ENCODE peak calls at places on chromosomes 2 and 18, in eight cellular contexts. D is HCT116, P is GM23338, M is HepG2, L is A549, F is K562, K is SK-N-SH, R is GM12878. V is an unnamed sample.

GRCh38 chr2:58081000-58081399 is 34.4 kb downstream of the VRK2 start:
- DNase-seq in D (no peak), P (no peak), M (peak; percentile 15), L (no peak), F (no peak), K (no peak), R (no peak), V (no peak)

GRCh38 chr2:28360742-28361293 is 31.8 kb upstream of the FOSL2 start:
- DNase-seq in D (no peak), P (no peak), M (no peak), L (no peak), F (peak; percentile 70), K (no peak), R (no peak), V (no peak)

GRCh38 chr18:54822872-54823845 is 5.1 kb upstream of the RAB27B start:
- DNase-seq in D (peak; percentile 34), P (no peak), M (no peak), L (peak; percentile 65), F (no peak), K (no peak), R (no peak), V (peak; percentile 79)

GRCh38 chr2:134120718-134121630 is 132.9 kb upstream of the MGAT5 start:
- DNase-seq in D (no peak), P (peak; percentile 81), M (no peak), L (no peak), F (peak; percentile 56), K (peak; percentile 87), R (no peak), V (no peak)

GRCh38 chr2:96771792-96772618 is 11.3 kb downstream of the CNNM4 start:
- DNase-seq in D (no peak), P (no peak), M (no peak), L (no peak), F (peak; percentile 34), K (no peak), R (no peak), V (no peak)

GRCh38 chr2:157572725-157573124 is 55.9 kb downstream of the ACVR1C start:
- DNase-seq in D (peak; percentile 13), P (peak; percentile 47), M (peak; percentile 29), L (peak; percentile 6), F (no peak), K (peak; percentile 33), R (no peak), V (no peak)

GRCh38 chr2:9071032-9071431 is 67.5 kb upstream of the MBOAT2 start:
- DNase-seq in D (peak; percentile 99), P (no peak), M (peak; percentile 42), L (peak; percentile 86), F (peak; percentile 43), K (no peak), R (no peak), V (peak; percentile 53)

GRCh38 chr2:224221455-224221913 is 180.4 kb downstream of the FAM124B start:
- DNase-seq in D (no peak), P (peak; percentile 70), M (no peak), L (peak; percentile 73), F (no peak), K (no peak), R (no peak), V (no peak)

GRCh38 chr18:2903006-2903405 is 56.2 kb downstream of the EMILIN2 start:
- DNase-seq in D (no peak), P (no peak), M (no peak), L (no peak), F (no peak), K (peak; percentile 36), R (no peak), V (no peak)

GRCh38 chr18:8735274-8735673 is 29.9 kb downstream of the MTCL1 start:
- DNase-seq in D (no peak), P (peak; percentile 38), M (peak; percentile 64), L (no peak), F (no peak), K (no peak), R (no peak), V (no peak)
- H3K4me1 ChIP-seq in D (peaks cover 20% of the 10 kb centered on the region), P (peaks cover 19% of the 10 kb centered on the region), M (peaks cover 50% of the 10 kb centered on the region), L (peaks cover 55% of the 10 kb centered on the region), F (peaks cover 10% of the 10 kb centered on the region), K (peaks cover 3% of the 10 kb centered on the region), R (no peaks in the 10 kb centered on the region), V (peaks cover 26% of the 10 kb centered on the region)

GRCh38 chr2:236179653-236180500 is 11.7 kb upstream of the GBX2 start:
- DNase-seq in D (no peak), P (peak; percentile 48), M (no peak), L (peak; percentile 36), F (no peak), K (peak; percentile 30), R (no peak), V (peak; percentile 64)

GRCh38 chr2:236180501-236180816 is 12.3 kb upstream of the GBX2 start:
- DNase-seq in D (no peak), P (no peak), M (no peak), L (no peak), F (no peak), K (no peak), R (no peak), V (no peak)

GRCh38 chr2:236177604-236177966 is 9.4 kb upstream of the GBX2 start:
- DNase-seq in D (peak; percentile 70), P (peak; percentile 91), M (peak; percentile 57), L (peak; percentile 89), F (peak; percentile 48), K (peak; percentile 87), R (no peak), V (no peak)

GRCh38 chr2:236177967-236178909 is 10.1 kb upstream of the GBX2 start:
- DNase-seq in D (peak; percentile 56), P (peak; percentile 85), M (peak; percentile 54), L (peak; percentile 85), F (peak; percentile 72), K (peak; percentile 93), R (no peak), V (peak; percentile 69)

GRCh38 chr2:236178921-236179652 is 10.9 kb upstream of the GBX2 start:
- DNase-seq in D (no peak), P (peak; percentile 63), M (no peak), L (no peak), F (no peak), K (peak; percentile 51), R (no peak), V (no peak)
- TF ChIP-seq REST in D (no peak), P (no peak), M (no peak), L (no peak), F (no peak), K (no peak), R (no peak), V (no peak)

DNA sequence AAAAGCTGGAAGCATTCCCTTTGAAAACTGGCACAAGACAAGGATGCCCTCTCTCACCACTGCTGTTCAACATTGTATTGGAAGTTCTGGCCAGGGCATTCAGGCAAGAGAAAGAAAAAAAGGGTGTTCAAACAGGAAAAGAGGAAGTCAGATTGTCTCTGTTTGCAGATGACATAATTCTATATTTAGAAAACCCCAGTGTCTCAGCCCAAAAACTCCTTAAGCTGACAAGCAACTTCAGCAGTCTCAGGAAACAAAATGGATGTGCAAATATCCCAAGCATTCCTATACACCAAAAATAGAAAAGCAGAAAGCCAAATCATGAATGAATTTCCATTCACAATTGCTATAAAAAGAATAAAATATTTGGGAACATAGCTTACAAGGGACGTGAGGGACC is 11.1 kb downstream of the SLC8A1 start:
- DNase-seq in D (no peak), P (no peak), M (no peak), L (no peak), F (no peak), K (no peak), R (no peak), V (no peak)
- H3K4me1 ChIP-seq in D (peaks cover 6% of the 10 kb centered on the region), P (no peaks in the 10 kb centered on the region), M (no peaks in the 10 kb centered on the region), L (peaks cover 10% of the 10 kb centered on the region), F (no peaks in the 10 kb centered on the region), K (no peaks in the 10 kb centered on the region), R (no peaks in the 10 kb centered on the region), V (no peaks in the 10 kb centered on the region)

GRCh38 chr2:176081993-176082884 is 1.5 kb downstream of the EVX2 start:
- DNase-seq in D (no peak), P (peak; percentile 54), M (no peak), L (no peak), F (no peak), K (peak; percentile 76), R (no peak), V (no peak)
- TF ChIP-seq REST in D (no peak), P (no peak), M (no peak), L (no peak), F (no peak), K (no peak), R (no peak), V (no peak)

GRCh38 chr2:11290713-11291112 is 53.7 kb downstream of the ROCK2 start:
- DNase-seq in D (no peak), P (no peak), M (no peak), L (no peak), F (no peak), K (no peak), R (no peak), V (no peak)
- H3K4me1 ChIP-seq in D (peaks cover 8% of the 10 kb centered on the region), P (peaks cover 17% of the 10 kb centered on the region), M (peaks cover 25% of the 10 kb centered on the region), L (peaks cover 37% of the 10 kb centered on the region), F (peaks cover 5% of the 10 kb centered on the region), K (no peaks in the 10 kb centered on the region), R (no peaks in the 10 kb centered on the region), V (peaks cover 11% of the 10 kb centered on the region)

GRCh38 chr2:199982444-199982843 is 27.1 kb downstream of the MAIP1 start:
- DNase-seq in D (no peak), P (no peak), M (no peak), L (no peak), F (no peak), K (no peak), R (no peak), V (no peak)
- TF ChIP-seq REST in D (no peak), P (no peak), M (no peak), L (no peak), F (no peak), K (no peak), R (no peak), V (no peak)

V was measured in Panc1.